ENCODE peak calls at places on chromosomes 7 and 10, in six cellular contexts. One of them, this sample, is unnamed.

GRCh38 chr10:100745882-100746412 is 565 bp downstream of the PAX2 start:
- DNase-seq in sigmoid colon: peak
- DNase-seq in glomerular endothelial cell: no peak
- DNase-seq in EL: no peak
- DNase-seq in MM.1S: no peak
- DNase-seq in AG04450: no peak
- DNase-seq in this sample: no peak

GRCh38 chr10:14276200-14276599 is 54.5 kb downstream of the FRMD4A start:
- DNase-seq in sigmoid colon: no peak
- DNase-seq in glomerular endothelial cell: no peak
- DNase-seq in EL: no peak
- DNase-seq in MM.1S: no peak
- DNase-seq in AG04450: no peak
- DNase-seq in this sample: no peak

GRCh38 chr7:65927489-65928448 is 54.2 kb downstream of the GUSB start:
- DNase-seq in sigmoid colon: no peak
- DNase-seq in glomerular endothelial cell: no peak
- DNase-seq in EL: no peak
- DNase-seq in MM.1S: no peak
- DNase-seq in AG04450: no peak
- DNase-seq in this sample: no peak

GRCh38 chr7:12623885-12624498 is 53.5 kb downstream of the SCIN start:
- DNase-seq in sigmoid colon: no peak
- DNase-seq in glomerular endothelial cell: no peak
- DNase-seq in EL: peak
- DNase-seq in MM.1S: peak
- DNase-seq in AG04450: no peak
- DNase-seq in this sample: no peak

GRCh38 chr10:95290446-95290800 is 380 bp downstream of the PDLIM1 start:
- DNase-seq in sigmoid colon: no peak
- DNase-seq in glomerular endothelial cell: no peak
- DNase-seq in EL: no peak
- DNase-seq in MM.1S: peak
- DNase-seq in AG04450: no peak
- DNase-seq in this sample: no peak

GRCh38 chr10:100562806-100563293 is 27.1 kb downstream of the HIF1AN start:
- DNase-seq in sigmoid colon: no peak
- DNase-seq in glomerular endothelial cell: no peak
- DNase-seq in EL: peak
- DNase-seq in MM.1S: no peak
- DNase-seq in AG04450: no peak
- DNase-seq in this sample: no peak

GRCh38 chr7:121515651-121516401 is 119.7 kb upstream of the FAM3C start:
- DNase-seq in sigmoid colon: no peak
- DNase-seq in glomerular endothelial cell: no peak
- DNase-seq in EL: no peak
- DNase-seq in MM.1S: no peak
- DNase-seq in AG04450: no peak
- DNase-seq in this sample: no peak

GRCh38 chr10:79266092-79266491 is 81.2 kb upstream of the PPIF start:
- DNase-seq in sigmoid colon: no peak
- DNase-seq in glomerular endothelial cell: no peak
- DNase-seq in EL: peak
- DNase-seq in MM.1S: no peak
- DNase-seq in AG04450: no peak
- DNase-seq in this sample: peak

GRCh38 chr7:51352174-51353145 is 35.9 kb upstream of the COBL start:
- DNase-seq in sigmoid colon: no peak
- DNase-seq in glomerular endothelial cell: no peak
- DNase-seq in EL: no peak
- DNase-seq in MM.1S: no peak
- DNase-seq in AG04450: no peak
- DNase-seq in this sample: no peak

GRCh38 chr10:77837925-77838595 is 88.5 kb downstream of the DLG5 start:
- DNase-seq in sigmoid colon: no peak
- DNase-seq in glomerular endothelial cell: no peak
- DNase-seq in EL: no peak
- DNase-seq in MM.1S: no peak
- DNase-seq in AG04450: no peak
- DNase-seq in this sample: no peak

GRCh38 chr10:115278294-115278693 is 185.1 kb downstream of the ATRNL1 start:
- DNase-seq in sigmoid colon: no peak
- DNase-seq in glomerular endothelial cell: no peak
- DNase-seq in EL: no peak
- DNase-seq in MM.1S: no peak
- DNase-seq in AG04450: no peak
- DNase-seq in this sample: no peak

GRCh38 chr7:13953368-13953767 is 36.1 kb downstream of the ETV1 start:
- DNase-seq in sigmoid colon: no peak
- DNase-seq in glomerular endothelial cell: no peak
- DNase-seq in EL: no peak
- DNase-seq in MM.1S: no peak
- DNase-seq in AG04450: no peak
- DNase-seq in this sample: no peak

GRCh38 chr7:33183504-33183903 is 54.1 kb downstream of the BBS9 start:
- DNase-seq in sigmoid colon: no peak
- DNase-seq in glomerular endothelial cell: no peak
- DNase-seq in EL: no peak
- DNase-seq in MM.1S: no peak
- DNase-seq in AG04450: no peak
- DNase-seq in this sample: no peak

GRCh38 chr7:139893999-139894398 is 64.9 kb downstream of the TBXAS1 start:
- DNase-seq in sigmoid colon: no peak
- DNase-seq in glomerular endothelial cell: no peak
- DNase-seq in EL: no peak
- DNase-seq in MM.1S: no peak
- DNase-seq in AG04450: no peak
- DNase-seq in this sample: no peak

GRCh38 chr10:3220853-3221252 is 48.3 kb upstream of the PITRM1 start:
- DNase-seq in sigmoid colon: no peak
- DNase-seq in glomerular endothelial cell: no peak
- DNase-seq in EL: peak
- DNase-seq in MM.1S: no peak
- DNase-seq in AG04450: no peak
- DNase-seq in this sample: peak

GRCh38 chr10:110514848-110515247 is 17.1 kb downstream of the DUSP5 start:
- DNase-seq in sigmoid colon: no peak
- DNase-seq in glomerular endothelial cell: no peak
- DNase-seq in EL: no peak
- DNase-seq in MM.1S: no peak
- DNase-seq in AG04450: no peak
- DNase-seq in this sample: no peak